ENCODE peak calls at places on chromosomes 3 and 15, in five cellular contexts. Q, C, F, A and M are unnamed samples. For H3K9me3, the result is how much of the 10 kb centered on the place peaks cover.

GRCh38 chr3:186108106-186108940 is 566 bp downstream of the ETV5 start:
- DNase-seq in C (peak), F (peak), Q (peak), A (peak), M (no peak)

GRCh38 chr3:58585005-58585786 is 8.0 kb upstream of the FAM107A start:
- DNase-seq in F (peak), A (peak), C (peak), Q (peak), M (peak)

GRCh38 chr3:15798533-15799245 is 910 bp upstream of the ANKRD28 start:
- DNase-seq in C (no peak), A (no peak), F (no peak), Q (no peak), M (no peak)

GRCh38 chr3:190380184-190380583 is 7.8 kb upstream of the CLDN16 start:
- DNase-seq in Q (no peak), C (no peak), A (no peak), F (no peak), M (no peak)

GRCh38 chr3:126300001-126300760 is 57.0 kb downstream of the KLF15 start:
- DNase-seq in Q (no peak), C (no peak), F (no peak), A (no peak), M (no peak)

GRCh38 chr3:44128057-44128775 is 113.5 kb upstream of the TOPAZ1 start:
- DNase-seq in A (peak), C (no peak), F (no peak), Q (no peak), M (no peak)

GRCh38 chr3:107976204-107976775 is 114.5 kb downstream of the CD47 start:
- DNase-seq in C (no peak), A (no peak), F (no peak), Q (no peak), M (no peak)

GRCh38 chr3:99094611-99095010 is 193.1 kb upstream of the DCBLD2 start:
- DNase-seq in A (no peak), Q (no peak), C (no peak), F (no peak), M (no peak)

GRCh38 chr3:185270262-185270955 is 16.6 kb upstream of the EHHADH start:
- DNase-seq in Q (peak), C (peak), A (peak), F (peak), M (no peak)

GRCh38 chr15:31396881-31397560 is 70.4 kb downstream of the KLF13 start:
- DNase-seq in Q (peak), A (peak), F (peak), C (peak), M (no peak)

DNA sequence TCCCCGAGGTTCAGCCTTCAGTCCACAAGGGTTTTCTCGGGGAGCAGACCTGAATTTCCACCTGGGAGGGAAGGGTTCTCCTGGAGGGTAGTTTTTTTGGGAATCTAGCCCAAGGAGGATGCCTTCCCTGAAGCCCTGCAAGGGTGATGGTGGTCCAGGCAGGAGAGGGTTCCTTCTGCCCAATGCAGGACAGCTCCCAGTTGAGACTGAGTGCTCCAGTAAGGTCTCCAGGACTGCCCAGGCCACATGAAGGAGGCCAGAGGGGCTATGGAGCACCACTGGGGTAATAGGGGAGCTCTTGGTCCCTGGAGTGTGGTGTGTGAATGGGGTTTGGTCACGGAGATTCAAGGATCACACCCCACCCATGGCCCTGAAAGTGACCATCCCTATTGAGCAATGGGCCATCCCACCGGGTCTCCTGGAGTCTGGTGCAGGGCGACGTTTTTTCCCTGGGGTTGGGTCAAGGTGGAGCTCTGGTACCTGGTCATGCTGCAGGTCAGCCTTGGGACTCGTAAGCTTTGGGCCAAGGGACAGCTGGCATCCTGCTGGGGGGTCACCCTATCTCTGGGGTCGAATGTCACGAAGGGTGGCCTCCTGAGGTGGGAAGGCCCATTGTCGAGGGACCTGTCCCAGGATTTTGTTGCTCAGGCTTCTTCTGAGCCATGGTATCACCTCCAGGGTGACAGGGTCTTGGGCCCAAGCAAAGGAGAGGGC is 196.5 kb downstream of the UBE3A start:
- DNase-seq in F (no peak), Q (no peak), C (peak), A (no peak), M (peak)
- H3K9me3 ChIP-seq in F (under half), Q (under half), C (under half), A (under half), M (under half)

GRCh38 chr15:24786347-24786746 is 110.8 kb downstream of the NPAP1 start:
- DNase-seq in C (no peak), F (no peak), A (no peak), Q (no peak), M (no peak)

GRCh38 chr15:24784506-24784905 is 108.9 kb downstream of the NPAP1 start:
- DNase-seq in C (no peak), F (no peak), Q (no peak), A (no peak), M (no peak)
- H3K9me3 ChIP-seq in C (under half), F (under half), Q (under half), A (half or more), M (under half)

GRCh38 chr15:86854186-86854585 is 774.5 kb downstream of the AGBL1 start:
- DNase-seq in C (no peak), F (no peak), Q (no peak), A (no peak), M (no peak)

GRCh38 chr15:86846059-86846458 is 766.4 kb downstream of the AGBL1 start:
- DNase-seq in F (no peak), C (no peak), A (no peak), Q (no peak), M (no peak)

GRCh38 chr15:86850939-86851338 is 771.3 kb downstream of the AGBL1 start:
- DNase-seq in Q (no peak), F (peak), C (no peak), A (no peak), M (no peak)

GRCh38 chr15:86852741-86853140 is 773.1 kb downstream of the AGBL1 start:
- DNase-seq in Q (no peak), A (no peak), F (no peak), C (no peak), M (no peak)

DNA sequence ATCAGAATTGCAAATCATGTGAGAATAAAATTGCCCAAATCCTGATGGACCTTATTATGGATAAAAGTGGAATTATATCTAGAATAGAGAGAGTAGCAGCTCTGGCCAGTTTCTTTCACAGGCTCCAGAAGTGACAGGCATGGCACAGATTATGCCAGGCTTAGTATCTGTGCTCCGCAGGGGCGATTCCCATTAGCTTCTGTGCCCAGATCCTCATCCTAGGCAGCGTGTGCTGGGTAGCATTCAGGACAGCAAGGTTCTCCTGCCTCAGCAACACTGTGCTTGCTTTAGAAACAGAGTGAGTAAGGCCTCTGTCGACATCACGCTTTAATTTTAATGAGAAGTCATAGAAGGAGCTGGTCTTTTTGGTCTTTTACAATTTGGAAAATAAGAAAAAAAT is 769.9 kb downstream of the AGBL1 start:
- DNase-seq in C (no peak), Q (no peak), A (no peak), F (no peak), M (no peak)
- H3K9me3 ChIP-seq in C (under half), Q (under half), A (under half), F (under half), M (under half)

GRCh38 chr3:32998631-32999451 is 47.4 kb downstream of the CCR4 start:
- DNase-seq in F (no peak), C (no peak), A (peak), Q (no peak), M (no peak)
- H3K9me3 ChIP-seq in F (under half), C (under half), A (under half), Q (under half), M (under half)

GRCh38 chr15:27067175-27067574 is 96.2 kb downstream of the GABRG3 start:
- DNase-seq in C (no peak), A (no peak), F (no peak), Q (no peak), M (no peak)
- H3K9me3 ChIP-seq in C (under half), A (under half), F (under half), Q (under half), M (under half)

GRCh38 chr15:86863226-86863915 is 783.7 kb downstream of the AGBL1 start:
- DNase-seq in A (no peak), F (peak), Q (no peak), C (no peak), M (no peak)
- H3K9me3 ChIP-seq in A (under half), F (under half), Q (under half), C (under half), M (under half)

DNA sequence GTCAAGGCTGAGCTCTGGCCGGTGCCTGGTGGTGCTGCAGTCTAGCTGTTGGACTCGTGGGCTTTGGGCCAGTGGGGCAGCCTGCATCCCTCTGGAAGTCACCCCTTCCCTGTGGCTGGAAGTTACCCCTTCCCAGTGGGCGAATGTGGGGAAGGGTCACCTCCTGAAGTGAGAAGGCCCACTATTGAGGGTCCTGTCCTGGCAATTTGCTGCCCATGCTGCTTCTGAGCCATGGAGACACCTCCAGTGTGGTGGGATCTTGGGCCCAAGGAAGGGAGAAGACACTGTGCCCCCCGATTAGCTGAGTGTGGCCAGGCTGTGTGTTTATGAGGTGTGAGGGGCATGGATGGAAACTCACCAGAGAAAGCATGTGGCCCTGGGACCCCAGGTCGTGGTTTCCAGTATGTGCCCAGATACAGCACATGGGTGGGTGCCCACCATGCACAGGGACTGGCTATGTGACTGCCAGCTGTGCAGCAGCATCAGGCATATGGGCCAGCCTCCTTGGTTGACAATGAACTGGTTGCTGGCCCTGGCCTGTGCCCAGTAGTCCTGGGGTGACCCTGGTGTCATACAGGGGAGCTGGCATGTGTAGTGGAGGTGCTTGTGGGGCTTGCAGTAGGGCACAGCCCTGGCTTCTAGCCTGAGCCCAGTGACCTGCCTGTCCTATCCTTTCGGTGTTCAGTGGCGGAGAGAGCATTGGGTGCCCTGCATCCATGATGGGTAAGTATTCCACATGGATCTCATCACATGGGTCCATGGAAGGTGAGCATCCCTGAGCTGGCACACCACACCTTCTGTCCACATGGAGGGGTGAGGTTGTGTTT is 221.2 kb downstream of the SNRPN start:
- DNase-seq in C (peak), A (peak), F (no peak), Q (no peak), M (peak)
- H3K9me3 ChIP-seq in C (under half), A (under half), F (under half), Q (under half), M (under half)

GRCh38 chr15:25095179-25095578 is 140.4 kb downstream of the SNRPN start:
- DNase-seq in A (no peak), F (no peak), C (no peak), Q (no peak), M (no peak)
- H3K9me3 ChIP-seq in A (under half), F (under half), C (under half), Q (under half), M (under half)

GRCh38 chr15:25492315-25492714 is 53.5 kb upstream of the UBE3A start:
- DNase-seq in Q (no peak), A (no peak), C (no peak), F (no peak), M (no peak)
- H3K9me3 ChIP-seq in Q (under half), A (under half), C (under half), F (under half), M (under half)

DNA sequence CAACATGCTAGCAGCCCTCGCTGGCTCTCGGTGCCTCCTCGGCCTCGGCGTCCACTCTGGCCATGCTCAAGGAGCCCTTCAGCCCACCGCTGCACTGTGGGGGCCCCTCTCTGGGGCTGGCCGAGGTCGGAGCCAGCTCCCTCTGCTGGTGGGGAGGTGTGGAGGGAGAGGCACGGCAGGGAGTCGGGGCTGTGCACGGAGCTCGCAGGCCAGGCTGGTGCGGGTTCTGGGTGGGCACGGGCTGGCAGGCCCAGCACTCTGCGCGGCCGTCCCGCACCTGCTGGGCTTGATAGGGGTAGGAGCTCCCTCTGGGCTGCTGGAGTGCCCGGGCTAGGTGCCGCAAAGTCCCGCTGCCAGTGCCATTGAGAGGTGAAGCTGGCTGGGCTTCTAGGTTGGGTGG is 251.0 kb downstream of the SQOR start:
- DNase-seq in Q (no peak), C (no peak), A (no peak), F (no peak), M (no peak)
- H3K9me3 ChIP-seq in Q (under half), C (under half), A (under half), F (under half), M (under half)